ENCODE peak calls at places on chromosomes 3 and 15, in five cellular contexts. G is omental fat pad, I is HuH-7.5, H is H7, O is mesenteric fat pad. N is an unnamed sample.

GRCh38 chr3:162996368-162996767 is 1499.8 kb downstream of the OTOL1 start:
- DNase-seq in G (no peak), I (no peak), H (no peak), O (no peak), N (no peak)

GRCh38 chr3:187319699-187320302 is 28.3 kb upstream of the MASP1 start:
- DNase-seq in G (peak; percentile 84), I (peak; percentile 31), H (peak; percentile 74), O (no peak), N (peak; percentile 88)

GRCh38 chr3:135844381-135844780 is 121.1 kb upstream of the PPP2R3A start:
- DNase-seq in G (no peak), I (no peak), H (no peak), O (no peak), N (no peak)

GRCh38 chr3:32238816-32239637 is 547 bp downstream of the CMTM8 start:
- DNase-seq in G (no peak), I (no peak), H (no peak), O (no peak), N (peak; percentile 86)

GRCh38 chr3:148315756-148316155 is 381.9 kb upstream of the AGTR1 start:
- DNase-seq in G (no peak), I (no peak), H (no peak), O (no peak), N (no peak)

GRCh38 chr15:51775967-51776816 is 24.8 kb downstream of the TMOD2 start:
- DNase-seq in G (no peak), I (peak; percentile 40), H (peak; percentile 65), O (no peak), N (no peak)

GRCh38 chr15:39786444-39787056 is 3.9 kb upstream of the FSIP1 start:
- DNase-seq in G (no peak), I (peak; percentile 16), H (peak; percentile 71), O (no peak), N (no peak)

GRCh38 chr3:134347516-134347915 is 26.7 kb downstream of the AMOTL2 start:
- DNase-seq in G (no peak), I (no peak), H (no peak), O (no peak), N (no peak)

GRCh38 chr15:55897560-55898336 is 95.7 kb downstream of the NEDD4 start:
- DNase-seq in G (no peak), I (peak; percentile 37), H (peak; percentile 66), O (no peak), N (no peak)